ENCODE peak calls at places on chromosomes 1 and 21, in five cellular contexts. One of them, this sample, is unnamed.
A peak's percentile ranks its signal among the peaks of the same experiment; 100 is the strongest.

GRCh38 chr1:117664314-117664713 is 58.5 kb downstream of the TENT5C start:
- DNase-seq in fibroblast of lung: no peak
- DNase-seq in GM23248: no peak
- DNase-seq in K562: peak; percentile 45
- DNase-seq in PC-3: no peak
- DNase-seq in this sample: no peak

GRCh38 chr1:41282679-41283317 is 40.7 kb upstream of the SCMH1 start:
- DNase-seq in fibroblast of lung: peak; percentile 15
- DNase-seq in GM23248: peak; percentile 59
- DNase-seq in K562: peak; percentile 76
- DNase-seq in PC-3: peak; percentile 48
- DNase-seq in this sample: peak; percentile 72

GRCh38 chr1:79290927-79291474 is 284.5 kb upstream of the ADGRL4 start:
- DNase-seq in fibroblast of lung: no peak
- DNase-seq in GM23248: no peak
- DNase-seq in K562: no peak
- DNase-seq in PC-3: no peak
- DNase-seq in this sample: no peak

GRCh38 chr1:91784616-91785015 is 101.3 kb downstream of the TGFBR3 start:
- DNase-seq in fibroblast of lung: no peak
- DNase-seq in GM23248: no peak
- DNase-seq in K562: no peak
- DNase-seq in PC-3: no peak
- DNase-seq in this sample: no peak

GRCh38 chr1:103156966-103157365 is 48.6 kb upstream of the COL11A1 start:
- DNase-seq in fibroblast of lung: no peak
- DNase-seq in GM23248: no peak
- DNase-seq in K562: no peak
- DNase-seq in PC-3: no peak
- DNase-seq in this sample: peak; percentile 56

GRCh38 chr1:10210841-10211804 is 753 bp downstream of the KIF1B start:
- DNase-seq in fibroblast of lung: peak; percentile 93
- DNase-seq in GM23248: peak; percentile 99
- DNase-seq in K562: peak; percentile 70
- DNase-seq in PC-3: peak; percentile 90
- DNase-seq in this sample: peak; percentile 96

GRCh38 chr1:9242338-9242969 is 7.9 kb downstream of the H6PD start:
- DNase-seq in fibroblast of lung: peak; percentile 66
- DNase-seq in GM23248: no peak
- DNase-seq in K562: no peak
- DNase-seq in PC-3: no peak
- DNase-seq in this sample: peak; percentile 79

GRCh38 chr1:7378346-7379130 is 392.6 kb upstream of the VAMP3 start:
- DNase-seq in fibroblast of lung: no peak
- DNase-seq in GM23248: no peak
- DNase-seq in K562: no peak
- DNase-seq in PC-3: no peak
- DNase-seq in this sample: no peak

GRCh38 chr1:25837253-25837875 is 17.6 kb downstream of the MTFR1L start:
- DNase-seq in fibroblast of lung: peak; percentile 26
- DNase-seq in GM23248: peak; percentile 20
- DNase-seq in K562: no peak
- DNase-seq in PC-3: peak; percentile 52
- DNase-seq in this sample: no peak

GRCh38 chr21:44054710-44055109 is 42.6 kb downstream of the TRAPPC10 start:
- DNase-seq in fibroblast of lung: peak; percentile 18
- DNase-seq in GM23248: peak; percentile 42
- DNase-seq in K562: no peak
- DNase-seq in PC-3: no peak
- DNase-seq in this sample: peak; percentile 72

GRCh38 chr1:52660807-52661206 is 27.8 kb downstream of the SHISAL2A start:
- DNase-seq in fibroblast of lung: no peak
- DNase-seq in GM23248: no peak
- DNase-seq in K562: no peak
- DNase-seq in PC-3: no peak
- DNase-seq in this sample: no peak

GRCh38 chr1:89632213-89633102 is 462 bp upstream of the LRRC8C start:
- DNase-seq in fibroblast of lung: peak; percentile 73
- DNase-seq in GM23248: peak; percentile 91
- DNase-seq in K562: peak; percentile 79
- DNase-seq in PC-3: peak; percentile 74
- DNase-seq in this sample: peak; percentile 92

GRCh38 chr1:25799758-25800537 is at the start of gene SELENON:
- DNase-seq in fibroblast of lung: peak; percentile 45
- DNase-seq in GM23248: peak; percentile 66
- DNase-seq in K562: peak; percentile 95
- DNase-seq in PC-3: peak; percentile 39
- DNase-seq in this sample: peak; percentile 75

GRCh38 chr1:11979453-11979817 is 809 bp upstream of the MFN2 start:
- DNase-seq in fibroblast of lung: no peak
- DNase-seq in GM23248: peak; percentile 90
- DNase-seq in K562: no peak
- DNase-seq in PC-3: no peak
- DNase-seq in this sample: no peak
- H3K4me3 ChIP-seq in fibroblast of lung: peak overlapping the region; percentile 42
- H3K4me3 ChIP-seq in GM23248: peak overlapping the region; percentile 87
- H3K4me3 ChIP-seq in K562: no peak overlapping the region
- H3K4me3 ChIP-seq in PC-3: peak overlapping the region; percentile 81
- H3K4me3 ChIP-seq in this sample: peak overlapping the region; percentile 99

DNA sequence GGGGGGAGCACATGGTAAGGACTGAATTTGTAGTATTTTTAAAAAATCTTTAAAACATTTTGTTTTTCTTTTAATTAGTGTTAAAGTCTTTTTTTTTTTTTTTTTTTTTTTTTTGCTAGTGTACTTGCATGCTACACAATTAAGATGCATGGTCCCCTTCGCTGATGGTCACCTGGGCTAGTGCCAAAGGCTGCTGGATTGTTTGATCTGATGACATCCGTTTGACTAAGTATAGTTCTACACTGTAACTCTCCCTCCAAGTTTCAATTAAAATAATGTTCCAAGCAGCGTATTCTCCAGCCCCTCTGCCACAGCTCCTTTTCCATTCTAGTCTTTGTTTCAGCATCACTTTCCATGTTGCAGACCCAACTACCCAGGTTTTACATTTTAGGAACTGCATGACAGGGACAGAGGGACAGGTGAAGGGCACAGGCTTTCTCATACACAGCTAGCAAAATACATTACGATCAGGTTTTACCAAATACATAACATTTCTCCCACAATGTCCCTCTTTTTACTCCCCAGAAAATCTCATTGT is 852 bp upstream of the RAVER2 start:
- DNase-seq in fibroblast of lung: no peak
- DNase-seq in GM23248: no peak
- DNase-seq in K562: no peak
- DNase-seq in PC-3: peak; percentile 52
- DNase-seq in this sample: no peak
- H3K9ac ChIP-seq in fibroblast of lung: no peak overlapping the region
- H3K9ac ChIP-seq in GM23248: peak overlapping the region; percentile 53
- H3K9ac ChIP-seq in K562: peak overlapping the region; percentile 91
- H3K9ac ChIP-seq in PC-3: peak overlapping the region; percentile 76
- H3K9ac ChIP-seq in this sample: no peak overlapping the region

DNA sequence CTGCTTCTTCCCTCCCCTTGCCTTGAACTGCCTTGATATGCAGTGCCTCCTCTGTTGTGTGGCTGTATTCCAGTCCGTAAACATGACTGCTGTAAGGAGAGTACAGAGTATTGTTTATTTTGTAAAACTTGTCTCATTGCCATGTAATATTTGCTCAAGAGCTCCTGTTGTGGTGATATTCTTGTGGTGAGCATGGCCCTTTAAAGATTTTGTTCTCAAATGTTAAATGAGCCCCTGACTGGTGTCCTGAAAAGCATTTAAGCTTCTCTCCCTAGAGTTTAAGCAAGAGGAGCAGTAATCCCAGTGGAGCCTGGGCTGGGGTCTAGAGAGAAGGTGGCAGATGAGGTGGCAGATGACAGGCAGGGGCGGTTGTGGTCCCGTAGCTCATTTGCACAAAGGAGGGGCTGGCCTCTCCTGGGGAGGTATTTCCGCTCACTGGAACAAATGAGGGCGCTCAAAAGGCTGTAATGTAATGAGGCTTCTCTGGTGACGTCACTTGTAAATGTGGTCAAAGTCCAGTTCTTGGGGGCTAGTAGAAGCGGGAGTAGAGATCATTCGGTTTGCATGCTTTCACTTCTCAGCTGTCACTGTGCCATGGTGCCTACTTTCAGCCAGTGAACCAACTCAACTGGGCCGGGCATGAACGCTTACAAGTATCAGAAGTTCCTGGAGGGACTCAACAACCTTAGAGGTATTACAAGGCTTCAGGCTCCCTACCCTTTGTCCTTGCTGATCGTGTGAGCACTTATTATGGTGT is 46.0 kb upstream of the MACF1 start:
- DNase-seq in fibroblast of lung: peak; percentile 83
- DNase-seq in GM23248: no peak
- DNase-seq in K562: peak; percentile 56
- DNase-seq in PC-3: peak; percentile 91
- DNase-seq in this sample: peak; percentile 60
- H3K4me3 ChIP-seq in fibroblast of lung: peak overlapping the region; percentile 50
- H3K4me3 ChIP-seq in GM23248: no peak overlapping the region
- H3K4me3 ChIP-seq in K562: peak overlapping the region; percentile 47
- H3K4me3 ChIP-seq in PC-3: peak overlapping the region; percentile 61
- H3K4me3 ChIP-seq in this sample: no peak overlapping the region

GRCh38 chr1:167221126-167221803 is 579 bp downstream of the POU2F1 start:
- DNase-seq in fibroblast of lung: no peak
- DNase-seq in GM23248: peak; percentile 60
- DNase-seq in K562: peak; percentile 55
- DNase-seq in PC-3: no peak
- DNase-seq in this sample: peak; percentile 56

GRCh38 chr1:167216809-167217208 is 3.9 kb upstream of the POU2F1 start:
- DNase-seq in fibroblast of lung: no peak
- DNase-seq in GM23248: no peak
- DNase-seq in K562: no peak
- DNase-seq in PC-3: no peak
- DNase-seq in this sample: no peak

GRCh38 chr1:167220537-167221125 is at the start of gene POU2F1:
- DNase-seq in fibroblast of lung: peak; percentile 98
- DNase-seq in GM23248: peak; percentile 98
- DNase-seq in K562: peak; percentile 97
- DNase-seq in PC-3: peak; percentile 100
- DNase-seq in this sample: peak; percentile 99

GRCh38 chr1:167219646-167220536 is 795 bp upstream of the POU2F1 start:
- DNase-seq in fibroblast of lung: peak; percentile 54
- DNase-seq in GM23248: peak; percentile 73
- DNase-seq in K562: peak; percentile 71
- DNase-seq in PC-3: peak; percentile 93
- DNase-seq in this sample: peak; percentile 86

GRCh38 chr1:167219194-167219593 is 1.5 kb upstream of the POU2F1 start:
- DNase-seq in fibroblast of lung: no peak
- DNase-seq in GM23248: no peak
- DNase-seq in K562: no peak
- DNase-seq in PC-3: no peak
- DNase-seq in this sample: no peak
- H3K9ac ChIP-seq in fibroblast of lung: no peak overlapping the region
- H3K9ac ChIP-seq in GM23248: peak overlapping the region; percentile 72
- H3K9ac ChIP-seq in K562: no peak overlapping the region
- H3K9ac ChIP-seq in PC-3: peak overlapping the region; percentile 97
- H3K9ac ChIP-seq in this sample: peak overlapping the region; percentile 91

GRCh38 chr1:160522622-160523345 is at the start of gene SLAMF6:
- DNase-seq in fibroblast of lung: no peak
- DNase-seq in GM23248: no peak
- DNase-seq in K562: peak; percentile 27
- DNase-seq in PC-3: no peak
- DNase-seq in this sample: no peak
- H3K4me3 ChIP-seq in fibroblast of lung: no peak within 1 kb of the TSS
- H3K4me3 ChIP-seq in GM23248: no peak within 1 kb of the TSS
- H3K4me3 ChIP-seq in K562: no peak within 1 kb of the TSS
- H3K4me3 ChIP-seq in PC-3: no peak within 1 kb of the TSS
- H3K4me3 ChIP-seq in this sample: no peak within 1 kb of the TSS

GRCh38 chr1:24329797-24330543 is 10.8 kb downstream of the GRHL3 start:
- DNase-seq in fibroblast of lung: peak; percentile 58
- DNase-seq in GM23248: peak; percentile 61
- DNase-seq in K562: no peak
- DNase-seq in PC-3: no peak
- DNase-seq in this sample: peak; percentile 80
- H3K9ac ChIP-seq in fibroblast of lung: no peak overlapping the region
- H3K9ac ChIP-seq in GM23248: no peak overlapping the region
- H3K9ac ChIP-seq in K562: no peak overlapping the region
- H3K9ac ChIP-seq in PC-3: no peak overlapping the region
- H3K9ac ChIP-seq in this sample: no peak overlapping the region

GRCh38 chr1:211874521-211875347 is 44.2 kb upstream of the LPGAT1 start:
- DNase-seq in fibroblast of lung: no peak
- DNase-seq in GM23248: no peak
- DNase-seq in K562: no peak
- DNase-seq in PC-3: no peak
- DNase-seq in this sample: no peak
- H3K4me3 ChIP-seq in fibroblast of lung: no peak overlapping the region
- H3K4me3 ChIP-seq in GM23248: no peak overlapping the region
- H3K4me3 ChIP-seq in K562: no peak overlapping the region
- H3K4me3 ChIP-seq in PC-3: no peak overlapping the region
- H3K4me3 ChIP-seq in this sample: no peak overlapping the region

This sample was measured in adipocyte.